ENCODE peak calls at places on chromosomes 13 and 19, in seven cellular contexts. U is H9, L is spleen, K is A549, E is uterus, J is IMR-90, I is heart right ventricle. C is an unnamed sample. For H3K4me1, the result is how much of the 10 kb centered on the place peaks cover.

GRCh38 chr19:45901912-45902650 is at the start of gene MYPOP:
- DNase-seq in K (no peak), J (no peak), U (peak), I (no peak), E (peak), L (no peak), C (no peak)

GRCh38 chr19:17348700-17349099 is 11.3 kb downstream of the GTPBP3 start:
- DNase-seq in U (peak), L (peak), K (peak), I (peak), E (peak), J (peak), C (peak)

GRCh38 chr19:49016067-49016839 is 638 bp downstream of the LHB start:
- DNase-seq in J (no peak), K (no peak), U (no peak), L (no peak), I (no peak), E (no peak), C (no peak)

GRCh38 chr13:30824651-30825050 is 81.4 kb upstream of the MEDAG start:
- DNase-seq in J (no peak), I (no peak), U (no peak), K (no peak), L (no peak), E (no peak), C (no peak)

GRCh38 chr13:95745752-95746151 is 68.8 kb downstream of the DNAJC3 start:
- DNase-seq in U (no peak), J (no peak), K (no peak), E (no peak), I (no peak), L (no peak), C (no peak)

GRCh38 chr19:30781519-30781918 is 409.3 kb downstream of the ZNF536 start:
- DNase-seq in J (no peak), L (no peak), K (no peak), I (no peak), E (no peak), U (no peak), C (no peak)

GRCh38 chr19:17624314-17624991 is 63.7 kb downstream of the UNC13A start:
- DNase-seq in I (no peak), U (no peak), E (no peak), J (no peak), L (no peak), K (no peak), C (peak)

GRCh38 chr13:111371211-111371610 is 50.8 kb downstream of the TEX29 start:
- DNase-seq in J (peak), I (no peak), K (no peak), E (no peak), L (no peak), U (no peak), C (no peak)

GRCh38 chr19:58317481-58318072 is 9.2 kb upstream of the ZSCAN22 start:
- DNase-seq in J (peak), L (no peak), U (no peak), E (no peak), I (no peak), K (peak), C (no peak)

GRCh38 chr13:39378293-39378692 is 224.7 kb downstream of the LHFPL6 start:
- DNase-seq in U (no peak), J (no peak), K (no peak), E (no peak), L (no peak), I (no peak), C (no peak)

GRCh38 chr13:50310734-50311133 is 295.5 kb downstream of the KCNRG start:
- DNase-seq in U (no peak), E (no peak), K (no peak), L (no peak), I (no peak), J (no peak), C (no peak)

DNA sequence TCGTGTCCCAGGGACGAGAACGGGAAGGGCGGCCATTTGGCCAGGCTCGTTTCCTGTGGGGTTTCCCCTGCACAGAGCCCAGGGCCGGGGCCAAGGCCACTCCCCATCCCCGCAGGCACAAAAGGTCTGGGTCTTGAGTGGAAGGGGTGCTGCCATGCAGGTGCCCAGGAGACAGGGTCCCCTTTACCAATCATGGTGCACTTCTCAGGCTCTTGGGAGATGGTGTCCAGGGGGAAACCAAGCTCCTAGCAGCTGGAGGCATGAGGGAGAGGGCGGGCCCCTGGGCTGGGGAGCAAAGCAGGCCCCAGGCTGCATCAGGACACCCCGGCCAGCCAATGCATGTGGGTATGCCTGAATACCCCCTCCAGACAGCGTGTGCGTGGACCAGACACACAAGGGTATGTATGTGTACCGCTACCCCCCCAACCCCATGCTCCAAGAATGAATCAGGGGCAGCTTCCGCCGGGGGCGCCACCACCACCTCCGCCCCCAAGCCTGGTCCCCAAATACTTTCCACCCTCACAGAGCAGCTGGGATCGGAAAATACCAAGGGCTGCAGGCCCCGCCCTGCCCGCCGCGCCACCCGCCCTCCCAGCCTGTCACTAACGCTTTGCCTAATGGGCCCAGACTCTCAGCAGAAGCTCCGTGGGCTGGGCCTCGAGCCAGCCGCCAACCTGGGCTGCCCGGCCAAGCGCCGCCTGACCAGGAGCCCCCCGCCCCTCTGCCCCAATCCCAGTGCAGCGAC is 37.6 kb upstream of the NANOS3 start:
- DNase-seq in E (peak), L (peak), K (peak), I (peak), U (peak), J (peak), C (peak)
- H3K4me1 ChIP-seq in E (under half), L (half or more), K (half or more), I (half or more), U (under half), J (under half), C (under half)

DNA sequence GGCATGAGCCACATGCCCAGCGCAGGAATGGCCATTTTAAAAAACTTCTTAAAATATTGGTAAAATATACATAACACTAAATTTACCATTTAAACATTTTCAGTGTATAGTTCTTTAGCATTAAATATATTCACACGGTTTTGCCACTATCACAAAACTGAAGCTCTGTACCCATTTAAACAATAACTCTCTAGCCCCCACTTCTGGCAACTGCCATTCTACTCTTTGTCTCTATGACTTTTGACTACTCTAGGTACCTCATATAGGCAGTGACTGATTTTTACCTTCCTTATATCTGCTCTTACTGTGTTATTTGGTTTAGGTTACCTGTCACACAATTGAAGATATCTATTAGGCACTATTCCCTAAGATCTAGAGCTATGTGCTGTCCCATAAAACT is 2.3 kb upstream of the KBTBD7 start:
- DNase-seq in I (no peak), U (no peak), E (no peak), K (no peak), J (no peak), L (no peak), C (no peak)
- TF ChIP-seq CTCF in I (no peak), U (peak), E (no peak), K (peak), J (peak), L (no peak), C (no peak)

GRCh38 chr19:5676105-5676671 is 4.1 kb downstream of the MICOS13 start:
- DNase-seq in I (no peak), K (no peak), E (no peak), U (no peak), J (no peak), L (no peak), C (no peak)

GRCh38 chr19:5678071-5678682 is 2.1 kb downstream of the MICOS13 start:
- DNase-seq in J (no peak), U (no peak), I (no peak), E (no peak), K (no peak), L (no peak), C (no peak)

GRCh38 chr19:5676711-5677110 is 3.6 kb downstream of the MICOS13 start:
- DNase-seq in K (no peak), I (no peak), L (no peak), U (no peak), E (no peak), J (no peak), C (no peak)

GRCh38 chr19:5677156-5677555 is 3.2 kb downstream of the MICOS13 start:
- DNase-seq in K (no peak), E (no peak), I (no peak), L (no peak), J (no peak), U (no peak), C (no peak)

GRCh38 chr19:5677597-5677996 is 2.7 kb downstream of the MICOS13 start:
- DNase-seq in E (no peak), L (no peak), U (no peak), K (no peak), J (no peak), I (no peak), C (no peak)
- H3K27ac ChIP-seq in E (no peak), L (no peak), U (no peak), K (no peak), J (no peak), I (no peak), C (no peak)

GRCh38 chr19:38684078-38684861 is 36.8 kb downstream of the ACTN4 start:
- DNase-seq in I (no peak), E (peak), U (peak), L (no peak), J (peak), K (peak), C (peak)
- H3K4me1 ChIP-seq in I (half or more), E (under half), U (under half), L (half or more), J (under half), K (half or more), C (half or more)

GRCh38 chr13:113460599-113460998 is 7.3 kb upstream of the ADPRHL1 start:
- DNase-seq in J (no peak), U (no peak), I (no peak), L (peak), K (no peak), E (no peak), C (no peak)

GRCh38 chr13:113457510-113457909 is 4.2 kb upstream of the ADPRHL1 start:
- DNase-seq in E (no peak), U (no peak), L (no peak), K (no peak), I (no peak), J (no peak), C (peak)

GRCh38 chr13:113456116-113456702 is 2.9 kb upstream of the ADPRHL1 start:
- DNase-seq in K (no peak), L (no peak), E (no peak), I (no peak), U (no peak), J (no peak), C (peak)

GRCh38 chr13:113460064-113460555 is 6.8 kb upstream of the ADPRHL1 start:
- DNase-seq in I (no peak), J (no peak), L (no peak), K (no peak), E (no peak), U (no peak), C (no peak)

GRCh38 chr13:113458218-113459065 is 5.2 kb upstream of the ADPRHL1 start:
- DNase-seq in J (peak), K (peak), L (no peak), U (peak), E (peak), I (peak), C (no peak)
- TF ChIP-seq CTCF in J (peak), K (peak), L (peak), U (peak), E (no peak), I (peak), C (peak)

DNA sequence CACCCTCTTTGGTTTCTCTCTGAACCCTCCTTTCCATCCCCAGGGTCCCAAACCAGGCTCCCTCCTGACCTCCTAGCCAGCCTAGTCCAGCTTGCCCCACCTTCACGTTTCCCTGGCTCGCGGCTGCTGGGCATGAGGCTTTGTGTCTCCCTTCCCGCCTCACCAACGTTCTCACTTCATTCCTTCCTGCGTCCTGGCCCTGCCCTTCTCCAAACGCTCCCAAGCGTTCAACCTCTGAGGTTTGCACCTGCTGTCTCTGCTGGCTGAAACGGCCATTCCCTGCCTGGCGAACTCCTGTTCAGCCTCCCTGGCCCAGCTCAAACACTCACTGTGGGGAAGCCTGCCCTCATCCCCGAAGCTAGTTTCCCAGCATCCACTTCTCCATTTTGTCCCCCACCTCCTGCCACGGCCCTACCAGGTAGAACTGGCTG is 12.4 kb downstream of the EPS8L1 start:
- DNase-seq in J (no peak), E (no peak), I (no peak), K (no peak), L (no peak), U (no peak), C (peak)
- H3K27ac ChIP-seq in J (no peak), E (peak), I (no peak), K (no peak), L (peak), U (no peak), C (no peak)

GRCh38 chr13:99298056-99298455 is 9.1 kb downstream of the GPR183 start:
- DNase-seq in U (no peak), E (no peak), J (no peak), L (no peak), K (no peak), I (no peak), C (no peak)

GRCh38 chr13:99294198-99294597 is 13.0 kb downstream of the GPR183 start:
- DNase-seq in K (no peak), I (no peak), L (no peak), U (no peak), E (no peak), J (no peak), C (no peak)

GRCh38 chr13:99295488-99296252 is 11.5 kb downstream of the GPR183 start:
- DNase-seq in J (no peak), U (no peak), I (no peak), E (no peak), K (no peak), L (no peak), C (no peak)

GRCh38 chr13:99297330-99297729 is 9.9 kb downstream of the GPR183 start:
- DNase-seq in U (no peak), L (no peak), I (no peak), E (no peak), J (peak), K (no peak), C (no peak)

GRCh38 chr13:99296270-99296865 is 10.8 kb downstream of the GPR183 start:
- DNase-seq in J (peak), K (no peak), I (no peak), L (no peak), E (no peak), U (no peak), C (no peak)
- H3K4me1 ChIP-seq in J (under half), K (under half), I (under half), L (half or more), E (under half), U (under half), C (under half)

DNA sequence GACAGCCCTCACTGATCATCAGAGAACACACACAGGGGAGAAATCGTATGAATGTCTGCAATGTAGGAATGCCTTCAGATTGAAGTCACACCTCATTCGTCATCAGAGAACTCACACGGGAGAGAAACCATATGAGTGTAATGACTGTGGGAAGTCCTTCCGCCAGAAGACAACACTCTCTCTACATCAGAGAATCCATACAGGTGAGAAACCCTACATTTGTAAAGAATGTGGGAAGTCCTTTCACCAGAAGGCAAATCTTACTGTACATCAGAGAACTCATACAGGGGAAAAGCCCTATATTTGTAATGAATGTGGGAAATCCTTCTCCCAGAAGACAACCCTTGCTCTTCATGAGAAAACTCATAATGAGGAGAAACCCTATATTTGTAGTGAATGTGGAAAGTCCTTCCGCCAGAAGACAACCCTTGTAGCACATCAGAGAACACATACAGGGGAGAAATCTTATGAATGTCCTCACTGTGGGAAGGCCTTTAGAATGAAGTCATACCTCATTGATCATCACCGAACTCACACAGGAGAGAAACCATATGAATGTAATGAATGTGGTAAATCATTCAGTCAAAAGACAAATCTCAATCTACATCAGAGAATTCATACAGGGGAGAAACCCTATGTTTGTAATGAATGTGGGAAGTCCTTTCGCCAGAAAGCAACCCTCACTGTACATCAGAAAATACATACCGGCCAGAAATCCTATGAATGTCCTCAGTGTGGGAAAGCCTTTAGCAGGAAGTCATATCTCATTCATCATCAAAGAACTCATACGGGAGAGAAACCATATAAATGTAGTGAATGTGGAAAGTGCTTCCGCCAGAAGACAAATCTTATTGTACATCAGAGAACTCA is 32.5 kb downstream of the ZNF567 start:
- DNase-seq in E (no peak), J (no peak), U (no peak), L (no peak), I (no peak), K (peak), C (no peak)
- TF ChIP-seq CTCF in E (no peak), J (no peak), U (no peak), L (no peak), I (no peak), K (no peak), C (no peak)

GRCh38 chr19:44808463-44809371 is at the start of gene BCAM:
- DNase-seq in K (peak), L (peak), I (peak), E (peak), U (peak), J (peak), C (peak)

GRCh38 chr19:44810555-44811447 is 1.9 kb downstream of the BCAM start:
- DNase-seq in I (no peak), J (no peak), E (no peak), U (no peak), K (no peak), L (no peak), C (no peak)

GRCh38 chr19:44812142-44812718 is 3.3 kb downstream of the BCAM start:
- DNase-seq in U (no peak), I (no peak), J (no peak), L (no peak), E (no peak), K (no peak), C (peak)

GRCh38 chr19:44807652-44808462 is 1.0 kb upstream of the BCAM start:
- DNase-seq in E (no peak), L (no peak), I (peak), K (peak), U (peak), J (peak), C (peak)

GRCh38 chr19:44809856-44810554 is 1.1 kb downstream of the BCAM start:
- DNase-seq in L (no peak), K (no peak), U (no peak), J (no peak), E (peak), I (no peak), C (no peak)
- H3K27ac ChIP-seq in L (no peak), K (peak), U (no peak), J (no peak), E (peak), I (no peak), C (peak)

DNA sequence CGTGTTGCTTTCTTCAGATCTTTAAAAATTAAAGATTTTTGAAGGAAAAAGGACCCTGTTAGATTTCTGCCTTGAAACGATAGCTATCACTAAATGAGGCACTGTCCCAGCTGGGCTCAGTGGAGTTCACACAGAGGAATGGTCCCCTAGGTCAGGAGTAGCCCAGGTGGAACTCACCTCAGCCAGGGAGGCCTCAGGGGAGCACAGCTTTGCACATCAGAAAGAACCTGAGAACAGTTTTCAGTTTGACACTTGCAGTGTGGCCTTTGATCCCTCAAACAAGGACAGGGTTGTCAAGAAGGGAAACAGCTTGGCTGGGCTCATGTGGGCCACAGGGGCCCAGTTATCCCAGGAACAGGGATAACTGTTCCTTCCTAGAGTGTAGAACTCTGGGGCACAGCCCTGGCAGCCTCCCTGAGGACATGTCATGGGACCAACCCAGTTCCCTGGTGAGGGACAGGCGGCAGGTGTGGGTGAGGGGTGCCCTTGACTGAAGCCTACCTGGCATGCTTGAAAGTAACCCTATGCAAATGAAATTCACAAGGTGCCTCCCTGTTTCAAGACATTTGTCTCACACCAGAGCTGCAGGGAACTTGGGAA is 59.4 kb downstream of the CHST8 start:
- DNase-seq in K (no peak), J (no peak), I (no peak), L (peak), E (no peak), U (no peak), C (peak)
- H3K4me1 ChIP-seq in K (under half), J (under half), I (under half), L (under half), E (under half), U (under half), C (under half)

C was measured in kidney.